ENCODE peak calls at places on chromosomes 11 and 22, in seven cellular contexts. One of them, this sample, is unnamed.

GRCh38 chr11:56845121-56845732 is 96.7 kb upstream of the OR9G4 start:
- DNase-seq in cardiac fibroblast: no peak
- DNase-seq in DND-41: no peak
- DNase-seq in IMR-90: no peak
- DNase-seq in AG09319: no peak
- DNase-seq in stomach: no peak
- DNase-seq in breast epithelium: no peak
- DNase-seq in this sample: no peak

GRCh38 chr11:134734894-134735293 is 322.9 kb upstream of the B3GAT1 start:
- DNase-seq in DND-41: no peak
- DNase-seq in AG09319: no peak
- DNase-seq in breast epithelium: no peak
- DNase-seq in cardiac fibroblast: no peak
- DNase-seq in stomach: no peak
- DNase-seq in IMR-90: no peak
- DNase-seq in this sample: no peak

GRCh38 chr11:95659088-95659487 is 130.5 kb downstream of the FAM76B start:
- DNase-seq in AG09319: no peak
- DNase-seq in breast epithelium: no peak
- DNase-seq in stomach: no peak
- DNase-seq in IMR-90: peak
- DNase-seq in cardiac fibroblast: peak
- DNase-seq in DND-41: no peak
- DNase-seq in this sample: no peak

GRCh38 chr11:83610996-83611395 is 324.8 kb upstream of the CCDC90B start:
- DNase-seq in AG09319: no peak
- DNase-seq in cardiac fibroblast: no peak
- DNase-seq in DND-41: no peak
- DNase-seq in IMR-90: no peak
- DNase-seq in breast epithelium: no peak
- DNase-seq in stomach: no peak
- DNase-seq in this sample: no peak

GRCh38 chr11:88175707-88176066 is 444 bp upstream of the RAB38 start:
- DNase-seq in cardiac fibroblast: no peak
- DNase-seq in breast epithelium: no peak
- DNase-seq in IMR-90: peak
- DNase-seq in DND-41: no peak
- DNase-seq in stomach: no peak
- DNase-seq in AG09319: no peak
- DNase-seq in this sample: no peak

GRCh38 chr11:69931994-69932910 is 113.0 kb upstream of the FGF3 start:
- DNase-seq in breast epithelium: no peak
- DNase-seq in AG09319: no peak
- DNase-seq in IMR-90: no peak
- DNase-seq in DND-41: no peak
- DNase-seq in stomach: no peak
- DNase-seq in cardiac fibroblast: no peak
- DNase-seq in this sample: no peak

GRCh38 chr11:70528794-70529580 is 130.7 kb downstream of the CTTN start:
- DNase-seq in stomach: no peak
- DNase-seq in DND-41: no peak
- DNase-seq in IMR-90: no peak
- DNase-seq in AG09319: no peak
- DNase-seq in cardiac fibroblast: no peak
- DNase-seq in breast epithelium: no peak
- DNase-seq in this sample: no peak

GRCh38 chr11:73235236-73235786 is 17.2 kb downstream of the P2RY2 start:
- DNase-seq in stomach: no peak
- DNase-seq in IMR-90: peak
- DNase-seq in DND-41: no peak
- DNase-seq in breast epithelium: no peak
- DNase-seq in AG09319: no peak
- DNase-seq in cardiac fibroblast: no peak
- DNase-seq in this sample: peak

GRCh38 chr22:29359469-29359868 is 28.9 kb downstream of the AP1B1 start:
- DNase-seq in cardiac fibroblast: peak
- DNase-seq in IMR-90: peak
- DNase-seq in stomach: peak
- DNase-seq in AG09319: peak
- DNase-seq in breast epithelium: no peak
- DNase-seq in DND-41: no peak
- DNase-seq in this sample: peak

GRCh38 chr11:34266987-34267386 is 90.8 kb downstream of the ABTB2 start:
- DNase-seq in cardiac fibroblast: no peak
- DNase-seq in DND-41: no peak
- DNase-seq in stomach: no peak
- DNase-seq in IMR-90: no peak
- DNase-seq in breast epithelium: peak
- DNase-seq in AG09319: no peak
- DNase-seq in this sample: no peak

GRCh38 chr11:134792677-134793076 is 380.6 kb upstream of the B3GAT1 start:
- DNase-seq in IMR-90: no peak
- DNase-seq in DND-41: no peak
- DNase-seq in breast epithelium: no peak
- DNase-seq in stomach: no peak
- DNase-seq in cardiac fibroblast: no peak
- DNase-seq in AG09319: no peak
- DNase-seq in this sample: no peak

GRCh38 chr11:131823772-131824171 is 453.4 kb downstream of the NTM start:
- DNase-seq in cardiac fibroblast: peak
- DNase-seq in breast epithelium: no peak
- DNase-seq in AG09319: no peak
- DNase-seq in DND-41: no peak
- DNase-seq in IMR-90: no peak
- DNase-seq in stomach: no peak
- DNase-seq in this sample: no peak

GRCh38 chr22:45231293-45231692 is 9.4 kb downstream of the KIAA0930 start:
- DNase-seq in breast epithelium: no peak
- DNase-seq in cardiac fibroblast: no peak
- DNase-seq in IMR-90: no peak
- DNase-seq in AG09319: no peak
- DNase-seq in stomach: no peak
- DNase-seq in DND-41: no peak
- DNase-seq in this sample: peak

GRCh38 chr11:120173771-120174170 is 35.9 kb upstream of the TRIM29 start:
- DNase-seq in AG09319: no peak
- DNase-seq in IMR-90: no peak
- DNase-seq in stomach: no peak
- DNase-seq in DND-41: no peak
- DNase-seq in cardiac fibroblast: no peak
- DNase-seq in breast epithelium: no peak
- DNase-seq in this sample: no peak

GRCh38 chr11:120172921-120173705 is 35.2 kb upstream of the TRIM29 start:
- DNase-seq in AG09319: no peak
- DNase-seq in IMR-90: no peak
- DNase-seq in stomach: no peak
- DNase-seq in cardiac fibroblast: no peak
- DNase-seq in breast epithelium: no peak
- DNase-seq in DND-41: no peak
- DNase-seq in this sample: no peak

GRCh38 chr11:120170741-120171261 is 32.9 kb upstream of the TRIM29 start:
- DNase-seq in IMR-90: no peak
- DNase-seq in stomach: no peak
- DNase-seq in cardiac fibroblast: no peak
- DNase-seq in DND-41: no peak
- DNase-seq in breast epithelium: no peak
- DNase-seq in AG09319: no peak
- DNase-seq in this sample: no peak

GRCh38 chr11:120169981-120170698 is 32.2 kb upstream of the TRIM29 start:
- DNase-seq in DND-41: no peak
- DNase-seq in cardiac fibroblast: no peak
- DNase-seq in stomach: no peak
- DNase-seq in IMR-90: no peak
- DNase-seq in breast epithelium: no peak
- DNase-seq in AG09319: no peak
- DNase-seq in this sample: no peak

DNA sequence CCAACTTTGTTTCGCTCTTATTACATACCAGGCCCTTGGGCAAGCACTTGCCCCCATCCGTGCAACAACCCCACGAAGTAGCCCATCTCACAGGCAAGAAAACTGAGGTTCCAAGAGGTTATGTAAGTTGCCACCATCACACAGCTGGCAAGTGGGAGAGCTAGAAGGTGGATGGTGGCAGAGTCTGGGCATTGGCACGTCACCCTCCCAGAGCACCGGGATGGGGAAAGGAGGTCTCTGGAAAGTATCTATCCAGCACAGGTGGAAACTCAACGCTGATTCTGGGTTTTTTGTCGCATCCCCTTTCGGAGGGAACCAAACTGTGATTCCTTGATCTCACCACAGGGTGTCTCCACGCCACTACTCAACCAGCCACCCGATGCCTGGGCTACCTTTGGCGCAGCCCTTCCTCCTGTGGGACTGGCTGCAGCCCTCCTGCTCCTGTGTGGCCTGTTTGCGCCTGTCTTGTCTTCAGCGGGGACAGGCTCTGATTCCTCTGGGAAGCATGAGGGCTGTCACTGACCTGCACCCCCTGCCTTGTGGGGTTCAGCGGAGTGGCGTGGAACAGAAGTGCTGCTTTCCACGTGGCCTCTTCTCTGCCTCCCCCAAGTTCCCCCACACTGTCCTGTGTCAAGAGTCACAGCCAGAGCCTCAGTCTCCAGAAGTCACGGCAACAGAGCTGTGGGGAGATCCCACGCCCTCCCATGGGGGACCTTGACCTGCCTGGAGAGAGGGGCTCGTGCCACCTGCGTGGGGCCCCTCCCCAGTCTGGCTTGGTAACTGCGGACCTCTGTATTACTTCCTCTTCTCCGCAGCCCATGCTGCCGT is 34.4 kb upstream of the TRIM29 start:
- DNase-seq in breast epithelium: peak
- DNase-seq in IMR-90: peak
- DNase-seq in DND-41: peak
- DNase-seq in AG09319: no peak
- DNase-seq in stomach: peak
- DNase-seq in cardiac fibroblast: peak
- DNase-seq in this sample: peak
- TF ChIP-seq CTCF in breast epithelium: peak
- TF ChIP-seq CTCF in IMR-90: peak
- TF ChIP-seq CTCF in DND-41: peak
- TF ChIP-seq CTCF in AG09319: peak
- TF ChIP-seq CTCF in stomach: no peak
- TF ChIP-seq CTCF in cardiac fibroblast: peak
- TF ChIP-seq CTCF in this sample: peak

GRCh38 chr11:68890490-68891231 is 13.0 kb downstream of the MRPL21 start:
- DNase-seq in cardiac fibroblast: peak
- DNase-seq in breast epithelium: peak
- DNase-seq in AG09319: peak
- DNase-seq in stomach: peak
- DNase-seq in DND-41: no peak
- DNase-seq in IMR-90: peak
- DNase-seq in this sample: peak
- TF ChIP-seq CTCF in cardiac fibroblast: no peak
- TF ChIP-seq CTCF in breast epithelium: no peak
- TF ChIP-seq CTCF in AG09319: no peak
- TF ChIP-seq CTCF in stomach: no peak
- TF ChIP-seq CTCF in DND-41: no peak
- TF ChIP-seq CTCF in IMR-90: no peak
- TF ChIP-seq CTCF in this sample: no peak

GRCh38 chr11:32333335-32333991 is 101.9 kb downstream of the WT1 start:
- DNase-seq in stomach: peak
- DNase-seq in cardiac fibroblast: peak
- DNase-seq in breast epithelium: peak
- DNase-seq in IMR-90: peak
- DNase-seq in AG09319: peak
- DNase-seq in DND-41: no peak
- DNase-seq in this sample: peak

GRCh38 chr11:32331792-32332191 is 103.5 kb downstream of the WT1 start:
- DNase-seq in AG09319: no peak
- DNase-seq in DND-41: no peak
- DNase-seq in breast epithelium: no peak
- DNase-seq in IMR-90: no peak
- DNase-seq in cardiac fibroblast: no peak
- DNase-seq in stomach: no peak
- DNase-seq in this sample: no peak

GRCh38 chr11:32332990-32333334 is 102.4 kb downstream of the WT1 start:
- DNase-seq in AG09319: no peak
- DNase-seq in breast epithelium: no peak
- DNase-seq in IMR-90: no peak
- DNase-seq in cardiac fibroblast: no peak
- DNase-seq in DND-41: peak
- DNase-seq in stomach: no peak
- DNase-seq in this sample: no peak

GRCh38 chr11:32331098-32331497 is 104.2 kb downstream of the WT1 start:
- DNase-seq in cardiac fibroblast: no peak
- DNase-seq in IMR-90: no peak
- DNase-seq in stomach: no peak
- DNase-seq in breast epithelium: no peak
- DNase-seq in AG09319: no peak
- DNase-seq in DND-41: no peak
- DNase-seq in this sample: no peak

DNA sequence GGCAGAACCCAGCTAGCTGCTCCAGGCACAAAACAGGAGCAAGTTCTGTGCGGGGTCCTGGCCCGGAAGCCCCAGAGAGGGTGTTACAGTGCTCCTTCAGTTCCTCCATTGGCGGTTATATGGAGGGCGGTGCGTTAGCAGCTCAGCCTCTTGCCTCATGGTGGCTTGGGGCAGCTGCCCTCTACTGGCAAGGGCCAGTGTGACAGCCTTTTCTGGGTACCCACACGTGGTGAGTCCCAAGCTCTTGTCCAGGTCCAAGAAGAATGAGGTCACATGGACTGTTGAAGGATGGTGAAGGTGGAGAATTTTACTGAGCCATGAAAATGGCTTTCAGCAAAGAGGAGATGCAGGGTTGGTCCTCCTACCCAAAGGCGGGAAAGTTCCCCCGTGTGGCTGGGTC is 100.5 kb downstream of the WT1 start:
- DNase-seq in AG09319: no peak
- DNase-seq in breast epithelium: no peak
- DNase-seq in cardiac fibroblast: peak
- DNase-seq in DND-41: peak
- DNase-seq in stomach: no peak
- DNase-seq in IMR-90: no peak
- DNase-seq in this sample: no peak
- TF ChIP-seq CTCF in AG09319: peak
- TF ChIP-seq CTCF in breast epithelium: no peak
- TF ChIP-seq CTCF in cardiac fibroblast: peak
- TF ChIP-seq CTCF in DND-41: peak
- TF ChIP-seq CTCF in stomach: no peak
- TF ChIP-seq CTCF in IMR-90: peak
- TF ChIP-seq CTCF in this sample: no peak

GRCh38 chr22:39898997-39899396 is 1.9 kb upstream of the GRAP2 start:
- DNase-seq in DND-41: no peak
- DNase-seq in AG09319: no peak
- DNase-seq in stomach: no peak
- DNase-seq in IMR-90: no peak
- DNase-seq in breast epithelium: no peak
- DNase-seq in cardiac fibroblast: no peak
- DNase-seq in this sample: no peak

GRCh38 chr22:39901519-39902146 is 749 bp downstream of the GRAP2 start:
- DNase-seq in IMR-90: no peak
- DNase-seq in stomach: no peak
- DNase-seq in cardiac fibroblast: no peak
- DNase-seq in DND-41: no peak
- DNase-seq in AG09319: no peak
- DNase-seq in breast epithelium: no peak
- DNase-seq in this sample: no peak

GRCh38 chr22:39896313-39896996 is 2.9 kb upstream of the ENTHD1 start:
- DNase-seq in AG09319: no peak
- DNase-seq in cardiac fibroblast: no peak
- DNase-seq in breast epithelium: no peak
- DNase-seq in IMR-90: no peak
- DNase-seq in stomach: no peak
- DNase-seq in DND-41: no peak
- DNase-seq in this sample: no peak

GRCh38 chr22:39897841-39898240 is 3.0 kb upstream of the GRAP2 start:
- DNase-seq in breast epithelium: no peak
- DNase-seq in DND-41: no peak
- DNase-seq in cardiac fibroblast: no peak
- DNase-seq in AG09319: no peak
- DNase-seq in IMR-90: no peak
- DNase-seq in stomach: no peak
- DNase-seq in this sample: no peak

GRCh38 chr22:39900306-39901227 is at the start of gene GRAP2:
- DNase-seq in IMR-90: no peak
- DNase-seq in cardiac fibroblast: no peak
- DNase-seq in DND-41: peak
- DNase-seq in breast epithelium: no peak
- DNase-seq in stomach: no peak
- DNase-seq in AG09319: no peak
- DNase-seq in this sample: no peak
- TF ChIP-seq CTCF in IMR-90: no peak
- TF ChIP-seq CTCF in cardiac fibroblast: no peak
- TF ChIP-seq CTCF in DND-41: no peak
- TF ChIP-seq CTCF in breast epithelium: no peak
- TF ChIP-seq CTCF in stomach: no peak
- TF ChIP-seq CTCF in AG09319: no peak
- TF ChIP-seq CTCF in this sample: no peak

This sample was measured in psoas muscle.